ENCODE peak calls at places on chromosomes 2 and 18, in seven cellular contexts. One of them, this sample, is unnamed.

GRCh38 chr2:212723226-212723625 is 184.6 kb upstream of the ERBB4 start:
- DNase-seq in neuronal stem cell: no peak
- DNase-seq in H1: no peak
- DNase-seq in IMR-90: peak; percentile 62
- DNase-seq in mesendoderm: no peak
- DNase-seq in trophoblast cell: no peak
- DNase-seq in H9: no peak
- DNase-seq in this sample: no peak

GRCh38 chr18:78774741-78775141 is 204.9 kb upstream of the SALL3 start:
- DNase-seq in neuronal stem cell: no peak
- DNase-seq in H1: no peak
- DNase-seq in IMR-90: no peak
- DNase-seq in mesendoderm: no peak
- DNase-seq in trophoblast cell: no peak
- DNase-seq in H9: no peak
- DNase-seq in this sample: no peak

GRCh38 chr2:211085056-211085680 is 528.8 kb downstream of the CPS1 start:
- DNase-seq in neuronal stem cell: peak; percentile 9
- DNase-seq in H1: no peak
- DNase-seq in IMR-90: peak; percentile 1
- DNase-seq in mesendoderm: peak; percentile 46
- DNase-seq in trophoblast cell: peak; percentile 66
- DNase-seq in H9: no peak
- DNase-seq in this sample: peak; percentile 26

GRCh38 chr2:195613922-195614321 is 43.1 kb upstream of the SLC39A10 start:
- DNase-seq in neuronal stem cell: no peak
- DNase-seq in H1: no peak
- DNase-seq in IMR-90: peak; percentile 95
- DNase-seq in mesendoderm: peak; percentile 95
- DNase-seq in trophoblast cell: peak; percentile 95
- DNase-seq in H9: no peak
- DNase-seq in this sample: peak; percentile 94

GRCh38 chr2:198374375-198375072 is 570.1 kb downstream of the PLCL1 start:
- DNase-seq in neuronal stem cell: peak; percentile 62
- DNase-seq in H1: peak; percentile 5
- DNase-seq in IMR-90: peak; percentile 70
- DNase-seq in mesendoderm: peak; percentile 77
- DNase-seq in trophoblast cell: peak; percentile 52
- DNase-seq in H9: peak; percentile 43
- DNase-seq in this sample: peak; percentile 40

GRCh38 chr18:31581498-31582197 is 10.0 kb upstream of the TTR start:
- DNase-seq in neuronal stem cell: no peak
- DNase-seq in H1: no peak
- DNase-seq in IMR-90: peak; percentile 18
- DNase-seq in mesendoderm: peak; percentile 66
- DNase-seq in trophoblast cell: peak; percentile 76
- DNase-seq in H9: no peak
- DNase-seq in this sample: peak; percentile 86

GRCh38 chr2:217061916-217062315 is 202.1 kb upstream of the TNP1 start:
- DNase-seq in neuronal stem cell: no peak
- DNase-seq in H1: no peak
- DNase-seq in IMR-90: no peak
- DNase-seq in mesendoderm: no peak
- DNase-seq in trophoblast cell: no peak
- DNase-seq in H9: no peak
- DNase-seq in this sample: no peak

GRCh38 chr2:63189026-63189425 is 138.4 kb downstream of the OTX1 start:
- DNase-seq in neuronal stem cell: no peak
- DNase-seq in H1: peak; percentile 21
- DNase-seq in IMR-90: peak; percentile 44
- DNase-seq in mesendoderm: peak; percentile 74
- DNase-seq in trophoblast cell: peak; percentile 65
- DNase-seq in H9: peak; percentile 67
- DNase-seq in this sample: peak; percentile 56

GRCh38 chr2:8615252-8616083 is 66.4 kb upstream of the ID2 start:
- DNase-seq in neuronal stem cell: no peak
- DNase-seq in H1: no peak
- DNase-seq in IMR-90: no peak
- DNase-seq in mesendoderm: no peak
- DNase-seq in trophoblast cell: no peak
- DNase-seq in H9: no peak
- DNase-seq in this sample: no peak

GRCh38 chr2:178105566-178105965 is 6.7 kb upstream of the RBM45 start:
- DNase-seq in neuronal stem cell: no peak
- DNase-seq in H1: no peak
- DNase-seq in IMR-90: no peak
- DNase-seq in mesendoderm: no peak
- DNase-seq in trophoblast cell: no peak
- DNase-seq in H9: no peak
- DNase-seq in this sample: no peak

GRCh38 chr2:181685150-181685688 is 4.9 kb upstream of the NEUROD1 start:
- DNase-seq in neuronal stem cell: no peak
- DNase-seq in H1: no peak
- DNase-seq in IMR-90: peak; percentile 12
- DNase-seq in mesendoderm: peak; percentile 83
- DNase-seq in trophoblast cell: peak; percentile 85
- DNase-seq in H9: peak; percentile 64
- DNase-seq in this sample: no peak

GRCh38 chr2:104050632-104051242 is 803.2 kb upstream of the POU3F3 start:
- DNase-seq in neuronal stem cell: no peak
- DNase-seq in H1: no peak
- DNase-seq in IMR-90: no peak
- DNase-seq in mesendoderm: no peak
- DNase-seq in trophoblast cell: no peak
- DNase-seq in H9: no peak
- DNase-seq in this sample: no peak

GRCh38 chr2:56816666-56817065 is 632.9 kb downstream of the CCDC85A start:
- DNase-seq in neuronal stem cell: no peak
- DNase-seq in H1: no peak
- DNase-seq in IMR-90: no peak
- DNase-seq in mesendoderm: no peak
- DNase-seq in trophoblast cell: no peak
- DNase-seq in H9: no peak
- DNase-seq in this sample: no peak

GRCh38 chr18:4077204-4077603 is 377.9 kb downstream of the DLGAP1 start:
- DNase-seq in neuronal stem cell: no peak
- DNase-seq in H1: no peak
- DNase-seq in IMR-90: no peak
- DNase-seq in mesendoderm: no peak
- DNase-seq in trophoblast cell: no peak
- DNase-seq in H9: no peak
- DNase-seq in this sample: no peak

GRCh38 chr18:2606335-2606734 is 35.0 kb downstream of the NDC80 start:
- DNase-seq in neuronal stem cell: no peak
- DNase-seq in H1: no peak
- DNase-seq in IMR-90: no peak
- DNase-seq in mesendoderm: no peak
- DNase-seq in trophoblast cell: peak; percentile 68
- DNase-seq in H9: no peak
- DNase-seq in this sample: no peak

GRCh38 chr18:48300463-48300961 is 108.7 kb downstream of the ZBTB7C start:
- DNase-seq in neuronal stem cell: no peak
- DNase-seq in H1: no peak
- DNase-seq in IMR-90: no peak
- DNase-seq in mesendoderm: peak; percentile 81
- DNase-seq in trophoblast cell: peak; percentile 7
- DNase-seq in H9: peak; percentile 77
- DNase-seq in this sample: no peak

GRCh38 chr2:61016392-61017002 is 1.0 kb upstream of the PEX13 start:
- DNase-seq in neuronal stem cell: no peak
- DNase-seq in H1: no peak
- DNase-seq in IMR-90: no peak
- DNase-seq in mesendoderm: peak; percentile 20
- DNase-seq in trophoblast cell: no peak
- DNase-seq in H9: no peak
- DNase-seq in this sample: no peak

GRCh38 chr2:160266078-160266551 is 66.0 kb upstream of the ITGB6 start:
- DNase-seq in neuronal stem cell: no peak
- DNase-seq in H1: no peak
- DNase-seq in IMR-90: no peak
- DNase-seq in mesendoderm: no peak
- DNase-seq in trophoblast cell: no peak
- DNase-seq in H9: no peak
- DNase-seq in this sample: no peak

DNA sequence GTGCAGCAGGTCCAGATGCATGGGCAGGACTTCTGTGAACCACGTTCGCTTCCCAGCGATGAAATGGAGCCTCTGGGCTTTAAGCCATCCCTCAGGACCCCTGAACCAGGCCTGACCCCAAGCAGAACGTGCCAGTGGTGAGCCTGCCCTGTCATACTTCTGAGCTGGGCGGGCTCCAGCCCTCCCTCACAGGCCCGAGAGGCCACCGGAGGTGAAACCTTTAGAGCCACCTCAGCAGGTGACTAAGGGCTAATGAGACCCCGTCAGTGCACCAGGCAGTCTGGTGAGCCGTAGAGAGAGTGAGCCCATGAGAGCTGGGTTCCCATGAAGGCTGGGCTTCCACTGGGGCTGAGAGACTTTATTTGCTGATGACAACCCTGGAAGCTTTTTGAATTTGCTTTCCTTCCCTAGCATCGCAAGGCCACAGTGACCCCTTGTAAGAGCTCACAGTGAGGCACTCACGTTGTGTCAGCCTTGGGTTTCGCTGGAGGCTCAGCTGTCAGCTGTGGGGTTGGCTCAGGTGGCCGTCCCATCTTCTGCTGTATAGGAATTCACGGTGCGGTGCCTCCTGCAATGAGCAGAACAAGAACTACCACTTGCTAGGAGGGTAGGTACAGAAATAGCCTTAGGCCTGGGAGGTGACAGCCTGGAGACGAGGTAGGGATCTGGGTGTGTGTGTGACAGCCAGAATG is 8.7 kb upstream of the MAL start:
- DNase-seq in neuronal stem cell: no peak
- DNase-seq in H1: no peak
- DNase-seq in IMR-90: no peak
- DNase-seq in mesendoderm: no peak
- DNase-seq in trophoblast cell: no peak
- DNase-seq in H9: no peak
- DNase-seq in this sample: no peak
- H3K9ac ChIP-seq in neuronal stem cell: no peak overlapping the region
- H3K9ac ChIP-seq in H1: no peak overlapping the region
- H3K9ac ChIP-seq in IMR-90: no peak overlapping the region
- H3K9ac ChIP-seq in mesendoderm: no peak overlapping the region
- H3K9ac ChIP-seq in trophoblast cell: no peak overlapping the region
- H3K9ac ChIP-seq in H9: no peak overlapping the region
- H3K9ac ChIP-seq in this sample: no peak overlapping the region

DNA sequence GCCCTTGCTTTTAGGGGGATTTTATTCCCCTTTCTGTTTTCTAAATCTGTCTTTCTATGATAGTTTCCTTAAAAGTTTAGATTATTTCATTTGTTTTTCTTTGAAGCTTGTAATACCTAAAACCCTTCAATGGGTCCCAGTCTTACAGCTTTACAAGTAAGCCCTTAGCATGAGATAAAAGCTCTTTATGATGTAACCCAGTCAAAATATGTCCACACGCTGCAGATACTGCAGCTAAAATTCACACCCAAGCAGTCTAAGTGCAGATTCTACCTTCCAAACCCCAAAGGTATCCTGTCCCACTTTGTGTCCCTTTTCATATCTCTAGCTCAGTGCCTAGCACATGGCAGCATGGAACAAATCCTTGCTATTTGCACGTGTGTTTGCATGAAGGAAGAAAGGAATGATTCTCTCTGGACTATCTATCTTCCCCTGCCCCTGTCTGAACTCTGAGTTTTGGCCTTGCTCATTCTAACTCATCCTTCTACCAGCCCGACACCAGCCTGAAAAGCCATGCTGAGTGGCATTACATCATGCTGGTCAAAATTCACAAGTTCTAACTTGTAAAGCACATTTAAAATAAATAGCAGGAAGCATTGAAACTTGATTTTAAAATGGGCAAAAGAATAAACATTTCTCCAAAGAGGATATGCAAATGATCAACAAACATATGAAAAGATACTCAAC is 623.2 kb downstream of the IRS1 start:
- DNase-seq in neuronal stem cell: no peak
- DNase-seq in H1: no peak
- DNase-seq in IMR-90: no peak
- DNase-seq in mesendoderm: no peak
- DNase-seq in trophoblast cell: no peak
- DNase-seq in H9: no peak
- DNase-seq in this sample: no peak
- H3K23ac ChIP-seq in neuronal stem cell: no peak overlapping the region
- H3K23ac ChIP-seq in H1: no peak overlapping the region
- H3K23ac ChIP-seq in IMR-90: no peak overlapping the region
- H3K23ac ChIP-seq in mesendoderm: no peak overlapping the region
- H3K23ac ChIP-seq in trophoblast cell: peak overlapping the region; percentile 97
- H3K23ac ChIP-seq in H9: no peak overlapping the region
- H3K23ac ChIP-seq in this sample: no peak overlapping the region

GRCh38 chr2:220626603-220627002 is 945.5 kb downstream of the EPHA4 start:
- DNase-seq in neuronal stem cell: no peak
- DNase-seq in H1: no peak
- DNase-seq in IMR-90: no peak
- DNase-seq in mesendoderm: no peak
- DNase-seq in trophoblast cell: no peak
- DNase-seq in H9: no peak
- DNase-seq in this sample: no peak
- H3K9ac ChIP-seq in neuronal stem cell: no peak overlapping the region
- H3K9ac ChIP-seq in H1: no peak overlapping the region
- H3K9ac ChIP-seq in IMR-90: no peak overlapping the region
- H3K9ac ChIP-seq in mesendoderm: no peak overlapping the region
- H3K9ac ChIP-seq in trophoblast cell: no peak overlapping the region
- H3K9ac ChIP-seq in H9: no peak overlapping the region
- H3K9ac ChIP-seq in this sample: no peak overlapping the region

GRCh38 chr18:62735387-62735786 is 20.0 kb downstream of the PHLPP1 start:
- DNase-seq in neuronal stem cell: no peak
- DNase-seq in H1: no peak
- DNase-seq in IMR-90: no peak
- DNase-seq in mesendoderm: no peak
- DNase-seq in trophoblast cell: no peak
- DNase-seq in H9: no peak
- DNase-seq in this sample: no peak

GRCh38 chr18:62736077-62736476 is 20.7 kb downstream of the PHLPP1 start:
- DNase-seq in neuronal stem cell: no peak
- DNase-seq in H1: no peak
- DNase-seq in IMR-90: no peak
- DNase-seq in mesendoderm: no peak
- DNase-seq in trophoblast cell: no peak
- DNase-seq in H9: no peak
- DNase-seq in this sample: no peak

GRCh38 chr18:62729487-62730386 is 14.4 kb downstream of the PHLPP1 start:
- DNase-seq in neuronal stem cell: no peak
- DNase-seq in H1: no peak
- DNase-seq in IMR-90: no peak
- DNase-seq in mesendoderm: no peak
- DNase-seq in trophoblast cell: no peak
- DNase-seq in H9: no peak
- DNase-seq in this sample: no peak

GRCh38 chr18:62730926-62731325 is 15.6 kb downstream of the PHLPP1 start:
- DNase-seq in neuronal stem cell: no peak
- DNase-seq in H1: no peak
- DNase-seq in IMR-90: no peak
- DNase-seq in mesendoderm: no peak
- DNase-seq in trophoblast cell: no peak
- DNase-seq in H9: no peak
- DNase-seq in this sample: no peak

DNA sequence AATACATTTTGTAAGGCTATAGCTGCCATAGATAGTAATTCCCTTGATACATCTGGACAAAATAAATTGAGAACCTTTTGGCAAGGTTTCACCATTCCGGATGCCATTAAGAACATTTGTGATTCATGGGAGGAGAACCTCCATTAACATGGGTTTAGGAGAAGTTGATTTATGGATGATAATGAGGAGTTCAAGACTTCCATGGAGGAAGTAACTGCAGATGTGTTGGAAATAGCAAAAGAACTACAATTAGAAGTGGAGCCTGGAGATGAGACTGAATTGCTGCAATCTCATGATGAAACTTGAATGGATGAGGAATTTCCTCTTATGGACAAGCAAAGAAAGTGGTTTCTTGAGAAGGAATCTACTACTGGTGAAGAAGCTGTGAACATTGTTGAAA is 17.3 kb downstream of the PHLPP1 start:
- DNase-seq in neuronal stem cell: no peak
- DNase-seq in H1: no peak
- DNase-seq in IMR-90: no peak
- DNase-seq in mesendoderm: no peak
- DNase-seq in trophoblast cell: no peak
- DNase-seq in H9: no peak
- DNase-seq in this sample: no peak
- H3K23ac ChIP-seq in neuronal stem cell: no peak overlapping the region
- H3K23ac ChIP-seq in H1: no peak overlapping the region
- H3K23ac ChIP-seq in IMR-90: no peak overlapping the region
- H3K23ac ChIP-seq in mesendoderm: no peak overlapping the region
- H3K23ac ChIP-seq in trophoblast cell: no peak overlapping the region
- H3K23ac ChIP-seq in H9: no peak overlapping the region
- H3K23ac ChIP-seq in this sample: no peak overlapping the region